ENCODE peak calls at places on chromosomes 6 and 20, in seven cellular contexts. One of them, this sample, is unnamed.
A peak's percentile ranks its signal among the peaks of the same experiment; 100 is the strongest.

GRCh38 chr20:699811-700338 is 24.3 kb upstream of the SCRT2 start:
- DNase-seq in endothelial cell of umbilical vein: no peak
- DNase-seq in heart right ventricle: peak; percentile 83
- DNase-seq in sigmoid colon: no peak
- DNase-seq in iPS DF 6.9: no peak
- DNase-seq in A549: no peak
- DNase-seq in neural progenitor cell: peak; percentile 55
- DNase-seq in this sample: no peak

GRCh38 chr6:41936073-41936837 is 5.4 kb downstream of the CCND3 start:
- DNase-seq in iPS DF 6.9: no peak
- DNase-seq in endothelial cell of umbilical vein: peak; percentile 82
- DNase-seq in heart right ventricle: peak; percentile 56
- DNase-seq in neural progenitor cell: peak; percentile 78
- DNase-seq in sigmoid colon: peak; percentile 85
- DNase-seq in A549: peak; percentile 84
- DNase-seq in this sample: peak; percentile 76

GRCh38 chr20:62219992-62220665 is at the start of gene HRH3:
- DNase-seq in endothelial cell of umbilical vein: no peak
- DNase-seq in sigmoid colon: no peak
- DNase-seq in iPS DF 6.9: no peak
- DNase-seq in A549: no peak
- DNase-seq in neural progenitor cell: peak; percentile 95
- DNase-seq in heart right ventricle: peak; percentile 52
- DNase-seq in this sample: no peak

GRCh38 chr6:35359744-35360348 is 17.5 kb downstream of the PPARD start:
- DNase-seq in iPS DF 6.9: no peak
- DNase-seq in endothelial cell of umbilical vein: no peak
- DNase-seq in A549: no peak
- DNase-seq in neural progenitor cell: peak; percentile 20
- DNase-seq in heart right ventricle: peak; percentile 30
- DNase-seq in sigmoid colon: peak; percentile 83
- DNase-seq in this sample: peak; percentile 83

GRCh38 chr6:3456794-3457709 is at the start of gene SLC22A23:
- DNase-seq in heart right ventricle: peak; percentile 76
- DNase-seq in neural progenitor cell: peak; percentile 91
- DNase-seq in iPS DF 6.9: peak; percentile 20
- DNase-seq in A549: peak; percentile 71
- DNase-seq in sigmoid colon: peak; percentile 78
- DNase-seq in endothelial cell of umbilical vein: peak; percentile 39
- DNase-seq in this sample: no peak

GRCh38 chr6:129429953-129430352 is 280.0 kb downstream of the ARHGAP18 start:
- DNase-seq in neural progenitor cell: no peak
- DNase-seq in A549: no peak
- DNase-seq in sigmoid colon: no peak
- DNase-seq in iPS DF 6.9: no peak
- DNase-seq in endothelial cell of umbilical vein: no peak
- DNase-seq in heart right ventricle: no peak
- DNase-seq in this sample: no peak

GRCh38 chr6:152685819-152686218 is 11.9 kb upstream of the MYCT1 start:
- DNase-seq in A549: no peak
- DNase-seq in iPS DF 6.9: no peak
- DNase-seq in endothelial cell of umbilical vein: no peak
- DNase-seq in neural progenitor cell: no peak
- DNase-seq in heart right ventricle: no peak
- DNase-seq in sigmoid colon: no peak
- DNase-seq in this sample: no peak

GRCh38 chr6:37433657-37434271 is 743 bp downstream of the CMTR1 start:
- DNase-seq in A549: peak; percentile 9
- DNase-seq in endothelial cell of umbilical vein: no peak
- DNase-seq in heart right ventricle: no peak
- DNase-seq in sigmoid colon: no peak
- DNase-seq in neural progenitor cell: peak; percentile 33
- DNase-seq in iPS DF 6.9: no peak
- DNase-seq in this sample: peak; percentile 5

GRCh38 chr20:37821691-37822655 is 81.0 kb upstream of the VSTM2L start:
- DNase-seq in A549: no peak
- DNase-seq in iPS DF 6.9: no peak
- DNase-seq in neural progenitor cell: no peak
- DNase-seq in heart right ventricle: no peak
- DNase-seq in sigmoid colon: peak; percentile 72
- DNase-seq in endothelial cell of umbilical vein: no peak
- DNase-seq in this sample: peak; percentile 90
- H3K27ac ChIP-seq in A549: no peak overlapping the region
- H3K27ac ChIP-seq in iPS DF 6.9: no peak overlapping the region
- H3K27ac ChIP-seq in neural progenitor cell: no peak overlapping the region
- H3K27ac ChIP-seq in heart right ventricle: no peak overlapping the region
- H3K27ac ChIP-seq in sigmoid colon: peak overlapping the region; percentile 72
- H3K27ac ChIP-seq in endothelial cell of umbilical vein: no peak overlapping the region
- H3K27ac ChIP-seq in this sample: peak overlapping the region; percentile 85

DNA sequence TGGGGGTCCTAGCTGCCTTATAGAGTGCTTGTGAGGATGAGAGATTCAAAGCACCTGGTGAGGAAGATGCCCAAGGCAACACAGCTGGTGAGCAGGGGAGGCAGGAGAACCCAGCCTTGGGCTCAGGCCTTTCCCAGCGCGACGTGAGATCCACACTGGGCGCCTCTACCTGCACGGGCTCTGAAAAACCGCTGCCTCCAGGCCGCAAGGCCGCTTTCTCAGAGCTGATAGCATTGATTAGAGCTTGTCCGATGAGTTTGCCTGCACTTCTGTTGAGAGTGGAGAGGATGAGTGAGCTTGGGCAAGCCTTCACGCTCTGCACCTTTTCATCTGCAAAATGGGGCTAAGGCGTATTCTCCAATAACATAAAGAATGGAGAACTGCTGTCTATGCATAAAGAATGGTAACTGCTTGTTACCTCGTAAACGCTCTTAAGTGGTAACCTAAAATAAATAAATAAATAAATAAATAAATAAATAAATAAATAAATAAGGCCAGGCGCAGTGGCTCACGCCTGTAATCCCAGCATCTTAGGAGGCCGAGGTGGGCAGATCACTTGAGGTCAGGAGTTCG is 916 bp downstream of the PABPC1L start:
- DNase-seq in A549: peak; percentile 11
- DNase-seq in sigmoid colon: no peak
- DNase-seq in endothelial cell of umbilical vein: no peak
- DNase-seq in heart right ventricle: no peak
- DNase-seq in neural progenitor cell: peak; percentile 31
- DNase-seq in iPS DF 6.9: no peak
- DNase-seq in this sample: no peak
- H3K27ac ChIP-seq in A549: peak overlapping the region; percentile 75
- H3K27ac ChIP-seq in sigmoid colon: no peak overlapping the region
- H3K27ac ChIP-seq in endothelial cell of umbilical vein: no peak overlapping the region
- H3K27ac ChIP-seq in heart right ventricle: no peak overlapping the region
- H3K27ac ChIP-seq in neural progenitor cell: no peak overlapping the region
- H3K27ac ChIP-seq in iPS DF 6.9: no peak overlapping the region
- H3K27ac ChIP-seq in this sample: no peak overlapping the region

DNA sequence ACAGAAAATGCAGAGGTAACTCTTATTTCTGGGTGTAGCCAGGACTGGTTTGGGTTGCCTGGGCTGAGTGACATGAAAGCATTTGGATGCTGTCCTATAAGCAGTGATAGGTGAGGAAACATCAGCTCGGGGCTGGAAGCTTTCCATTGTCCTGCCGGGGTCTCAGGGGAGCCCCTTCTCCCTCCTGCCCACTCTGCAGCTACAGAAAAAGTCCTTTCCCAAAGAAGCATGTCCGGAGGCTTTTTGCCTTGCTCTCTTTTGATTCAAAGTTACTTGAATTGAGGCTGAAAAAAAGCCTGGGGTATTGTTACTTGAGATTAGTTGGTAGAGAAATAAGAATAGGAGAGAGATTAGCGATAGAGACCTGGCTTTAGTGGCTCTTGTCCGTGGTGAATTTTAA is 90.7 kb upstream of the ZNFX1 start:
- DNase-seq in neural progenitor cell: peak; percentile 68
- DNase-seq in sigmoid colon: no peak
- DNase-seq in A549: no peak
- DNase-seq in heart right ventricle: no peak
- DNase-seq in endothelial cell of umbilical vein: no peak
- DNase-seq in iPS DF 6.9: no peak
- DNase-seq in this sample: no peak
- H3K27ac ChIP-seq in neural progenitor cell: peak overlapping the region; percentile 2
- H3K27ac ChIP-seq in sigmoid colon: no peak overlapping the region
- H3K27ac ChIP-seq in A549: no peak overlapping the region
- H3K27ac ChIP-seq in heart right ventricle: no peak overlapping the region
- H3K27ac ChIP-seq in endothelial cell of umbilical vein: no peak overlapping the region
- H3K27ac ChIP-seq in iPS DF 6.9: no peak overlapping the region
- H3K27ac ChIP-seq in this sample: no peak overlapping the region

GRCh38 chr6:11213305-11214106 is 19.0 kb downstream of the NEDD9 start:
- DNase-seq in heart right ventricle: no peak
- DNase-seq in neural progenitor cell: no peak
- DNase-seq in A549: peak; percentile 33
- DNase-seq in endothelial cell of umbilical vein: peak; percentile 86
- DNase-seq in sigmoid colon: no peak
- DNase-seq in iPS DF 6.9: no peak
- DNase-seq in this sample: no peak
- H3K27ac ChIP-seq in heart right ventricle: peak overlapping the region; percentile 89
- H3K27ac ChIP-seq in neural progenitor cell: no peak overlapping the region
- H3K27ac ChIP-seq in A549: peak overlapping the region; percentile 94
- H3K27ac ChIP-seq in endothelial cell of umbilical vein: peak overlapping the region; percentile 77
- H3K27ac ChIP-seq in sigmoid colon: peak overlapping the region; percentile 81
- H3K27ac ChIP-seq in iPS DF 6.9: no peak overlapping the region
- H3K27ac ChIP-seq in this sample: no peak overlapping the region

DNA sequence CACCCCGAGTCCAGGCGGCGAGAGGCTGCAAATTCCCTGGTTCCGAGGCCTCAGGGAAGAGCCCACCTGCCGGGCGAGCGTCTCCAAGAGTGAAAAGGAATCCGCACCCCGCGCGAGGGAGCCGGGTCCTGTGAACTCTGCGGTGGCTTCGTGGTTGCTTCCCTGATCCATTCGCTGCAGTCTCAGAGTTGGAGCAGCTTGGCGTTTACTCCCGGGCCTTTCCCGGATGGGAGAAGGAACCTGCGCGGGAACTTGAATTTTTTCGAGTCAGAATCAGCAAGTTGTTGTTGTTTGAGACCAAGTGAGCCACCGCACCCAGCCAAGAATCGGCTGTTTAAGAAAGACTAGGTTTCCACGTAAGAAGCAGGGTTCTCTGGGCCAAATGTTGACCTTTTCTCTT is 12.8 kb downstream of the PRSS16 start:
- DNase-seq in sigmoid colon: no peak
- DNase-seq in heart right ventricle: no peak
- DNase-seq in endothelial cell of umbilical vein: no peak
- DNase-seq in A549: no peak
- DNase-seq in neural progenitor cell: peak; percentile 59
- DNase-seq in iPS DF 6.9: no peak
- DNase-seq in this sample: no peak
- H3K27ac ChIP-seq in sigmoid colon: no peak overlapping the region
- H3K27ac ChIP-seq in heart right ventricle: no peak overlapping the region
- H3K27ac ChIP-seq in endothelial cell of umbilical vein: no peak overlapping the region
- H3K27ac ChIP-seq in A549: no peak overlapping the region
- H3K27ac ChIP-seq in neural progenitor cell: no peak overlapping the region
- H3K27ac ChIP-seq in iPS DF 6.9: no peak overlapping the region
- H3K27ac ChIP-seq in this sample: no peak overlapping the region

GRCh38 chr6:166459906-166460305 is 77.2 kb upstream of the MPC1 start:
- DNase-seq in neural progenitor cell: no peak
- DNase-seq in A549: no peak
- DNase-seq in endothelial cell of umbilical vein: no peak
- DNase-seq in heart right ventricle: no peak
- DNase-seq in sigmoid colon: no peak
- DNase-seq in iPS DF 6.9: no peak
- DNase-seq in this sample: no peak
- H3K27ac ChIP-seq in neural progenitor cell: no peak overlapping the region
- H3K27ac ChIP-seq in A549: no peak overlapping the region
- H3K27ac ChIP-seq in endothelial cell of umbilical vein: no peak overlapping the region
- H3K27ac ChIP-seq in heart right ventricle: no peak overlapping the region
- H3K27ac ChIP-seq in sigmoid colon: no peak overlapping the region
- H3K27ac ChIP-seq in iPS DF 6.9: no peak overlapping the region
- H3K27ac ChIP-seq in this sample: no peak overlapping the region

GRCh38 chr6:110809792-110810191 is 5.5 kb downstream of the CDK19 start:
- DNase-seq in sigmoid colon: no peak
- DNase-seq in neural progenitor cell: no peak
- DNase-seq in endothelial cell of umbilical vein: no peak
- DNase-seq in A549: no peak
- DNase-seq in iPS DF 6.9: no peak
- DNase-seq in heart right ventricle: no peak
- DNase-seq in this sample: no peak
- H3K27ac ChIP-seq in sigmoid colon: no peak overlapping the region
- H3K27ac ChIP-seq in neural progenitor cell: no peak overlapping the region
- H3K27ac ChIP-seq in endothelial cell of umbilical vein: no peak overlapping the region
- H3K27ac ChIP-seq in A549: no peak overlapping the region
- H3K27ac ChIP-seq in iPS DF 6.9: no peak overlapping the region
- H3K27ac ChIP-seq in heart right ventricle: no peak overlapping the region
- H3K27ac ChIP-seq in this sample: no peak overlapping the region

GRCh38 chr6:111663692-111664564 is 58.2 kb upstream of the TRAF3IP2 start:
- DNase-seq in iPS DF 6.9: no peak
- DNase-seq in neural progenitor cell: peak; percentile 92
- DNase-seq in sigmoid colon: peak; percentile 85
- DNase-seq in heart right ventricle: peak; percentile 70
- DNase-seq in endothelial cell of umbilical vein: peak; percentile 38
- DNase-seq in A549: no peak
- DNase-seq in this sample: no peak

GRCh38 chr6:111666812-111667211 is 61.1 kb upstream of the TRAF3IP2 start:
- DNase-seq in neural progenitor cell: no peak
- DNase-seq in heart right ventricle: no peak
- DNase-seq in endothelial cell of umbilical vein: peak; percentile 82
- DNase-seq in sigmoid colon: no peak
- DNase-seq in A549: no peak
- DNase-seq in iPS DF 6.9: no peak
- DNase-seq in this sample: no peak

GRCh38 chr6:111663232-111663631 is 57.6 kb upstream of the TRAF3IP2 start:
- DNase-seq in A549: no peak
- DNase-seq in neural progenitor cell: peak; percentile 33
- DNase-seq in iPS DF 6.9: no peak
- DNase-seq in endothelial cell of umbilical vein: no peak
- DNase-seq in sigmoid colon: peak; percentile 82
- DNase-seq in heart right ventricle: peak; percentile 33
- DNase-seq in this sample: no peak

GRCh38 chr6:111662794-111663231 is 57.1 kb upstream of the TRAF3IP2 start:
- DNase-seq in heart right ventricle: no peak
- DNase-seq in endothelial cell of umbilical vein: no peak
- DNase-seq in neural progenitor cell: no peak
- DNase-seq in iPS DF 6.9: no peak
- DNase-seq in A549: no peak
- DNase-seq in sigmoid colon: peak; percentile 78
- DNase-seq in this sample: no peak

GRCh38 chr6:111664565-111665039 is 58.9 kb upstream of the TRAF3IP2 start:
- DNase-seq in endothelial cell of umbilical vein: no peak
- DNase-seq in iPS DF 6.9: no peak
- DNase-seq in A549: no peak
- DNase-seq in neural progenitor cell: no peak
- DNase-seq in heart right ventricle: no peak
- DNase-seq in sigmoid colon: no peak
- DNase-seq in this sample: no peak
- H3K27ac ChIP-seq in endothelial cell of umbilical vein: no peak overlapping the region
- H3K27ac ChIP-seq in iPS DF 6.9: no peak overlapping the region
- H3K27ac ChIP-seq in A549: no peak overlapping the region
- H3K27ac ChIP-seq in neural progenitor cell: peak overlapping the region; percentile 43
- H3K27ac ChIP-seq in heart right ventricle: peak overlapping the region; percentile 59
- H3K27ac ChIP-seq in sigmoid colon: peak overlapping the region; percentile 85
- H3K27ac ChIP-seq in this sample: no peak overlapping the region